ENCODE peak calls at places on chromosomes 3 and 15, in five cellular contexts. J is SJSA1, U is heart right ventricle, S is upper lobe of right lung, L is iPS DF 6.9. G is an unnamed sample.

GRCh38 chr3:9226326-9226725 is 23.1 kb downstream of the SRGAP3 start:
- DNase-seq in J (no peak), U (no peak), S (no peak), L (no peak), G (no peak)

GRCh38 chr3:56980798-56981390 is 79.6 kb upstream of the SPATA12 start:
- DNase-seq in J (peak; percentile 63), U (no peak), S (no peak), L (no peak), G (no peak)

GRCh38 chr3:120907659-120908029 is 361 bp upstream of the STXBP5L start:
- DNase-seq in J (no peak), U (no peak), S (no peak), L (no peak), G (no peak)

GRCh38 chr3:53075743-53076140 is 29.9 kb upstream of the SFMBT1 start:
- DNase-seq in J (no peak), U (no peak), S (no peak), L (no peak), G (no peak)

GRCh38 chr3:150114873-150115570 is 144.3 kb upstream of the PFN2 start:
- DNase-seq in J (peak; percentile 54), U (no peak), S (no peak), L (no peak), G (no peak)

GRCh38 chr3:61936344-61936937 is 375.1 kb downstream of the PTPRG start:
- DNase-seq in J (peak; percentile 15), U (no peak), S (no peak), L (no peak), G (peak; percentile 70)

GRCh38 chr15:85485956-85486567 is 105.7 kb downstream of the AKAP13 start:
- DNase-seq in J (peak; percentile 66), U (no peak), S (no peak), L (peak; percentile 48), G (peak; percentile 93)

GRCh38 chr3:46442591-46443530 is 21.8 kb downstream of the LTF start:
- DNase-seq in J (peak; percentile 36), U (no peak), S (no peak), L (no peak), G (no peak)

GRCh38 chr15:57376695-57377477 is 581 bp downstream of the CGNL1 start:
- DNase-seq in J (peak; percentile 37), U (peak; percentile 30), S (peak; percentile 71), L (no peak), G (no peak)

GRCh38 chr15:79132361-79132760 is 41.8 kb upstream of the RASGRF1 start:
- DNase-seq in J (no peak), U (no peak), S (no peak), L (no peak), G (no peak)

GRCh38 chr15:74206801-74207281 is 4.3 kb upstream of the STRA6 start:
- DNase-seq in J (no peak), U (no peak), S (no peak), L (no peak), G (no peak)

GRCh38 chr3:177195941-177196472 is 1.3 kb downstream of the TBL1XR1 start:
- DNase-seq in J (peak; percentile 22), U (no peak), S (no peak), L (no peak), G (no peak)

GRCh38 chr3:166606988-166607387 is 769.8 kb upstream of the BCHE start:
- DNase-seq in J (no peak), U (no peak), S (no peak), L (no peak), G (no peak)

GRCh38 chr3:154015307-154015706 is 105.9 kb upstream of the ARHGEF26 start:
- DNase-seq in J (no peak), U (no peak), S (no peak), L (no peak), G (no peak)

GRCh38 chr3:67635257-67635656 is 19.2 kb downstream of the SUCLG2 start:
- DNase-seq in J (peak; percentile 52), U (no peak), S (no peak), L (no peak), G (no peak)

GRCh38 chr3:153029350-153029749 is 132.7 kb upstream of the RAP2B start:
- DNase-seq in J (no peak), U (no peak), S (no peak), L (no peak), G (no peak)

GRCh38 chr3:107112356-107112755 is 264.9 kb upstream of the CCDC54 start:
- DNase-seq in J (no peak), U (no peak), S (no peak), L (no peak), G (no peak)

GRCh38 chr3:12180218-12180617 is 21.5 kb upstream of the TIMP4 start:
- DNase-seq in J (peak; percentile 8), U (peak; percentile 62), S (peak; percentile 89), L (no peak), G (no peak)

GRCh38 chr3:141227752-141228151 is 3.9 kb upstream of the PXYLP1 start:
- DNase-seq in J (peak; percentile 80), U (no peak), S (no peak), L (no peak), G (no peak)

GRCh38 chr15:100060276-100060926 is 281.4 kb downstream of the ADAMTS17 start:
- DNase-seq in J (no peak), U (no peak), S (no peak), L (no peak), G (no peak)

GRCh38 chr3:43217206-43217605 is 69.1 kb upstream of the SNRK start:
- DNase-seq in J (no peak), U (no peak), S (no peak), L (no peak), G (no peak)

GRCh38 chr3:186990878-186991308 is 60.6 kb downstream of the ST6GAL1 start:
- DNase-seq in J (no peak), U (no peak), S (no peak), L (no peak), G (no peak)

GRCh38 chr15:85874236-85874635 is 79.5 kb upstream of the KLHL25 start:
- DNase-seq in J (no peak), U (no peak), S (no peak), L (no peak), G (no peak)

GRCh38 chr3:100150583-100150982 is 36.3 kb upstream of the FILIP1L start:
- DNase-seq in J (no peak), U (no peak), S (no peak), L (no peak), G (no peak)

GRCh38 chr3:139425745-139426400 is 36.4 kb upstream of the COPB2 start:
- DNase-seq in J (no peak), U (no peak), S (no peak), L (no peak), G (no peak)

GRCh38 chr3:169634618-169635236 is 28.8 kb downstream of the MECOM start:
- DNase-seq in J (no peak), U (no peak), S (peak; percentile 74), L (no peak), G (peak; percentile 68)

GRCh38 chr3:169633789-169634188 is 29.7 kb downstream of the MECOM start:
- DNase-seq in J (no peak), U (no peak), S (no peak), L (no peak), G (no peak)

GRCh38 chr3:169629895-169630294 is 33.6 kb downstream of the MECOM start:
- DNase-seq in J (no peak), U (no peak), S (no peak), L (no peak), G (no peak)

GRCh38 chr3:169630852-169631251 is 32.7 kb downstream of the MECOM start:
- DNase-seq in J (no peak), U (no peak), S (no peak), L (no peak), G (no peak)

DNA sequence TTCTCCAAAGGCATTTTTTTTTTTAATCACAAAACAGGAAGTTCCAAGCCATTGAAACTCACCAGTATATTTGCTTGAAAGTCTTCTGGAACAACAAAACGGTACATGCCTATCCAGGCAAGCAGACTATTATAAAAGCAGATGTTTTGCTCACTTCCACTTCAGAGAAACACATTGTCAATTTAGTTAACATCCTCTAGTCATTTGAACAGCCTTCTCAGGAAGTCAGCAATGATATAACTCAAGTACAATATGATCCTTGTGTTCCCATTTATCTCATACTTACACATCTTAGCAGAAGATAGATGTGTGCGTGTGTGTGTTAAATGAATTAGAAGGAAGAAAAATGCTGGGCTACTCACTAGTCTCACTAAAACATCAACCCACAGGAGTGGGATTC is 30.4 kb downstream of the MECOM start:
- DNase-seq in J (no peak), U (no peak), S (no peak), L (no peak), G (no peak)
- H3K4me3 ChIP-seq in J (no peak overlapping the region), U (no peak overlapping the region), S (no peak overlapping the region), L (no peak overlapping the region), G (no peak overlapping the region)

GRCh38 chr3:190892328-190893011 is 30.0 kb upstream of the GMNC start:
- DNase-seq in J (no peak), U (no peak), S (no peak), L (no peak), G (no peak)
- H3K4me3 ChIP-seq in J (no peak overlapping the region), U (no peak overlapping the region), S (no peak overlapping the region), L (no peak overlapping the region), G (no peak overlapping the region)

GRCh38 chr15:90019611-90020010 is 18.5 kb downstream of the ZNF710 start:
- DNase-seq in J (no peak), U (no peak), S (no peak), L (no peak), G (no peak)
- H3K4me3 ChIP-seq in J (no peak overlapping the region), U (peak overlapping the region; percentile 5), S (no peak overlapping the region), L (no peak overlapping the region), G (no peak overlapping the region)

GRCh38 chr3:181712190-181712504 is 422 bp downstream of the SOX2 start:
- DNase-seq in J (no peak), U (no peak), S (no peak), L (no peak), G (no peak)
- H3K4me3 ChIP-seq in J (peak overlapping the region; percentile 77), U (peak overlapping the region; percentile 32), S (peak overlapping the region; percentile 31), L (peak overlapping the region; percentile 69), G (peak overlapping the region; percentile 64)

DNA sequence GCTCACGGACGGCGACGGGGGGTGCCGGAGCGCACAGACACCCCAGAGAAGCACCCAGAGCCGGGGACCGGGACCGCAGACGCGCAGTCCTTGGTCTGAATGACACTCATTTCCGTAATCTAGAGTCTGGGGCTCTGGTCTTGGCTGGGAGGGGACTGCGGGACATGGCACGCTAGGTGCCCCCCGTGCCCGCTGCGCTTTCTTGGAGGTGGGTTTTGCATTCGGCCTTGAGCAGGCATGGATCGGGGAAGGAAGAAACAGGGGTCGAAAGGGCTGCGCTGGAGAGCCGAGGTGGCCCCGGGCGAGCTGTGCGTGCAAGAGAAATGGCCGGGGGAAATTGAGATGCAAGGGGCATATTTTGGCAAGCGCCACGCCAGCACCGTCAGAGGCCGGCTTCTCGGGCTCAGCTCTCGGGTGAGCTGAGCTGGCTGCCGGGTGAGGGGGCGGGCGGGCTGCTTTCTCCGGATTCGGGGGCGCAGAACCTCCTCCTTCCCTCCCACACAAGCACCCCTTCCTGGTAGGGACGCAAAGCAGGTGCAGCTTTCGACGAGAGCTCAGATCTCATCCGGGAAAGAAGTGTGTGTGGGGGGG is 867 bp upstream of the NTRK3 start:
- DNase-seq in J (no peak), U (no peak), S (peak; percentile 55), L (no peak), G (no peak)
- H3K4me3 ChIP-seq in J (no peak overlapping the region), U (peak overlapping the region; percentile 48), S (peak overlapping the region; percentile 39), L (peak overlapping the region; percentile 79), G (no peak overlapping the region)

G was measured in HAP-1.